ENCODE peak calls at places on chromosome 19, in ten cellular contexts. P is heart left ventricle, L is A549, B is breast epithelium, I is ovary, Q is tibial nerve, A is thyroid gland, U is uterus, O is body of pancreas, C is esophagus squamous epithelium. E is an unnamed sample.
A peak's percentile ranks its signal among the peaks of the same experiment; 100 is the strongest.

GRCh38 chr19:372306-372890 is 27.8 kb upstream of the MIER2 start:
- DNase-seq in P (peak; percentile 67), L (no peak), B (no peak), I (peak; percentile 28), Q (no peak), A (peak; percentile 29), U (no peak), O (no peak), C (no peak), E (peak; percentile 82)

GRCh38 chr19:30430206-30430734 is 58.1 kb downstream of the ZNF536 start:
- DNase-seq in P (no peak), L (no peak), B (no peak), I (no peak), Q (no peak), A (no peak), U (no peak), O (no peak), C (no peak), E (peak; percentile 66)

GRCh38 chr19:18645035-18645511 is 8.2 kb downstream of the KLHL26 start:
- DNase-seq in P (no peak), L (no peak), B (peak; percentile 32), I (no peak), Q (no peak), A (peak; percentile 27), U (no peak), O (no peak), C (no peak), E (no peak)

GRCh38 chr19:1357695-1358094 is 26.0 kb upstream of the NDUFS7 start:
- DNase-seq in P (no peak), L (no peak), B (no peak), I (no peak), Q (no peak), A (no peak), U (no peak), O (no peak), C (no peak), E (no peak)

GRCh38 chr19:33497151-33497777 is 24.3 kb downstream of the PEPD start:
- DNase-seq in P (no peak), L (no peak), B (no peak), I (no peak), Q (no peak), A (no peak), U (no peak), O (no peak), C (no peak), E (no peak)

GRCh38 chr19:14770136-14770535 is 8.2 kb downstream of the ADGRE2 start:
- DNase-seq in P (no peak), L (no peak), B (no peak), I (no peak), Q (no peak), A (no peak), U (no peak), O (no peak), C (no peak), E (peak; percentile 29)

GRCh38 chr19:38812004-38812840 is 523 bp downstream of the LGALS4 start:
- DNase-seq in P (no peak), L (no peak), B (no peak), I (no peak), Q (no peak), A (no peak), U (no peak), O (no peak), C (no peak), E (no peak)

GRCh38 chr19:46574533-46574932 is 26.6 kb upstream of the CALM3 start:
- DNase-seq in P (no peak), L (no peak), B (no peak), I (no peak), Q (no peak), A (no peak), U (no peak), O (no peak), C (no peak), E (no peak)

GRCh38 chr19:29983568-29983967 is 41.5 kb downstream of the URI1 start:
- DNase-seq in P (no peak), L (no peak), B (no peak), I (no peak), Q (no peak), A (no peak), U (no peak), O (no peak), C (no peak), E (no peak)

GRCh38 chr19:18768997-18769891 is 21.9 kb downstream of the COMP start:
- DNase-seq in P (no peak), L (no peak), B (no peak), I (no peak), Q (no peak), A (no peak), U (no peak), O (no peak), C (no peak), E (no peak)

GRCh38 chr19:49663224-49663623 is 2.4 kb downstream of the IRF3 start:
- DNase-seq in P (no peak), L (no peak), B (no peak), I (no peak), Q (no peak), A (no peak), U (no peak), O (no peak), C (no peak), E (no peak)

GRCh38 chr19:49665301-49666119 is at the start of the genes BCL2L12 and IRF3:
- DNase-seq in P (peak; percentile 98), L (peak; percentile 98), B (peak; percentile 95), I (peak; percentile 99), Q (peak; percentile 98), A (peak; percentile 98), U (peak; percentile 98), O (peak; percentile 99), C (peak; percentile 78), E (peak; percentile 98)

GRCh38 chr19:49662011-49662410 is 3.6 kb downstream of the IRF3 start:
- DNase-seq in P (no peak), L (no peak), B (no peak), I (no peak), Q (no peak), A (no peak), U (no peak), O (no peak), C (no peak), E (no peak)

GRCh38 chr19:49666120-49666444 is 349 bp downstream of the BCL2L12 start:
- DNase-seq in P (no peak), L (no peak), B (no peak), I (no peak), Q (no peak), A (no peak), U (no peak), O (no peak), C (no peak), E (no peak)

GRCh38 chr19:49664171-49665070 is 1.2 kb downstream of the IRF3 start:
- DNase-seq in P (peak; percentile 90), L (peak; percentile 96), B (peak; percentile 85), I (peak; percentile 91), Q (peak; percentile 93), A (peak; percentile 90), U (peak; percentile 89), O (peak; percentile 90), C (peak; percentile 52), E (peak; percentile 99)
- TF ChIP-seq POLR2A in P (no peak), L (peak; percentile 78), B (peak; percentile 36), I (peak; percentile 46), Q (peak; percentile 61), A (peak; percentile 75), U (peak; percentile 53), O (peak; percentile 72), C (peak; percentile 77), E (no peak)

GRCh38 chr19:13120817-13121216 is 2.8 kb downstream of the NACC1 start:
- DNase-seq in P (no peak), L (no peak), B (no peak), I (no peak), Q (no peak), A (no peak), U (no peak), O (no peak), C (no peak), E (no peak)
- H3K4me3 ChIP-seq in P (no peak overlapping the region), L (no peak overlapping the region), B (peak overlapping the region; percentile 72), I (no peak overlapping the region), Q (no peak overlapping the region), A (no peak overlapping the region), U (no peak overlapping the region), O (no peak overlapping the region), C (no peak overlapping the region), E (no peak overlapping the region)

GRCh38 chr19:54477650-54478049 is 4.6 kb upstream of the CDC42EP5 start:
- DNase-seq in P (no peak), L (no peak), B (no peak), I (no peak), Q (no peak), A (no peak), U (no peak), O (no peak), C (no peak), E (no peak)
- TF ChIP-seq CTCF in P (no peak), L (no peak), B (no peak), I (no peak), Q (no peak), A (no peak), U (no peak), O (no peak), C (no peak), E (no peak)

GRCh38 chr19:4471400-4472173 is 510 bp upstream of the HDGFL2 start:
- DNase-seq in P (peak; percentile 98), L (peak; percentile 96), B (peak; percentile 100), I (peak; percentile 98), Q (peak; percentile 97), A (peak; percentile 99), U (peak; percentile 99), O (peak; percentile 98), C (peak; percentile 99), E (peak; percentile 99)

GRCh38 chr19:4474504-4475136 is 2.5 kb downstream of the HDGFL2 start:
- DNase-seq in P (no peak), L (peak; percentile 54), B (no peak), I (no peak), Q (no peak), A (peak; percentile 34), U (no peak), O (no peak), C (no peak), E (no peak)

GRCh38 chr19:4473708-4474503 is 1.8 kb downstream of the HDGFL2 start:
- DNase-seq in P (no peak), L (no peak), B (no peak), I (no peak), Q (no peak), A (peak; percentile 32), U (no peak), O (no peak), C (no peak), E (no peak)

GRCh38 chr19:4473011-4473410 is 914 bp downstream of the HDGFL2 start:
- DNase-seq in P (no peak), L (no peak), B (no peak), I (no peak), Q (no peak), A (no peak), U (no peak), O (no peak), C (no peak), E (no peak)

DNA sequence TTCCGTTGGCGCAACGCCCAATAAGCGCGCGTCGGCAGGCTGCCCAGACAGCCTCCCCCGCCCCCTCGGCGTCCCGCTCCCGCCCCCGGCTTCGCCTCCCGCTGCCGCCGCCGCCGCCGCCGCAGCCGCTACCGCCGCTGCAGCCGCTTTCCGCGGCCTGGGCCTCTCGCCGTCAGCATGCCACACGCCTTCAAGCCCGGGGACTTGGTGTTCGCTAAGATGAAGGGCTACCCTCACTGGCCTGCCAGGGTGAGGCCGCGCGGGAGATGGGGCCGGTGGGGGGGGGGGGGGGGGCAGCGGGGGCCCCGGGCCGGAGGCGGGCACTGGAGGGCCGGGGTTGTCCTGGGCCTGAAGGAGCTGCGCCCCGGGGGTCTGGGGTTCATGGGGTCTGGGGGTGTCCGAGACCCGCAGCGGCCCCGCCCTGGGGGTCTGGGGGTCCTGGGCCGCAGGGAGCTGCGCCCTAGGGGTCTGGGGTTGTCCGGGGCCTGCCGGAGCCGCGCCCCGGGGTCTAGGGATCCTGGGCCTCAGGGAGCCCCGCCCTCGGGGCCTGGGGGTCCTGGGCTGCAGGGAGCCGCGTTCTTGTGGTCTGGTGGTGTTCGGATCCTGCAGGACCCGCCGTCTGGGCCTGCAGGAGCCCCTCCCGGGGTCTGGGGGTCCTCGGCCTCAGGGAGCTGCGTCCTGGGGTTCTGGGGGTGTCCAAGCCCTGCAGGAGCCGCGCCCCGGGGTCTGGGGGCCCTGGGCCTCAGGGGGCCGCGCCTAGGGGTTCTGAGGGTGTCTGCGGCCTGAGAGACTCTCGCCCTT is at the start of gene HDGFL2:
- DNase-seq in P (no peak), L (no peak), B (no peak), I (no peak), Q (no peak), A (no peak), U (no peak), O (no peak), C (no peak), E (no peak)
- TF ChIP-seq POLR2A in P (no peak), L (no peak), B (no peak), I (no peak), Q (no peak), A (no peak), U (no peak), O (no peak), C (no peak), E (no peak)